ENCODE peak calls at places on chromosomes 5 and 9, in nine cellular contexts. O is type B pancreatic cell; J is colonic mucosa; W is adrenal gland; Y is stimulated activated CD4-positive, alpha-beta T cell treated with anti-CD3 and anti-CD28 coated beads, TNF-alpha, amount 100 ng/mL, for 4 hours; A is HS-27A; T is stimulated activated CD8-positive, alpha-beta memory T cell treated with anti-CD3 and anti-CD28 coated beads, Interleukin-7, amount 100 ng/mL, for 1 hour; M is H54; F is ascending aorta. N is an unnamed sample.
A peak's percentile ranks its signal among the peaks of the same experiment; 100 is the strongest.

GRCh38 chr5:122377023-122377422 is 65.0 kb downstream of the SNCAIP start:
- DNase-seq in F (no peak), Y (no peak), M (no peak), W (no peak), O (no peak), T (no peak), J (no peak), A (no peak), N (no peak)

GRCh38 chr5:158028349-158028748 is 169.4 kb upstream of the CLINT1 start:
- DNase-seq in O (no peak), T (no peak), A (no peak), J (no peak), F (no peak), M (no peak), W (no peak), Y (no peak), N (no peak)

GRCh38 chr9:100474082-100474949 is 1.4 kb downstream of the TMEFF1 start:
- DNase-seq in Y (no peak), M (no peak), W (no peak), J (no peak), F (no peak), A (no peak), T (no peak), O (peak; percentile 71), N (peak; percentile 9)

GRCh38 chr9:89712285-89712684 is 107.5 kb downstream of the GADD45G start:
- DNase-seq in A (no peak), F (no peak), O (no peak), J (no peak), T (no peak), W (no peak), Y (no peak), M (no peak), N (no peak)

GRCh38 chr5:172910828-172911627 is 48.2 kb upstream of the RPL26L1 start:
- DNase-seq in F (peak; percentile 95), T (no peak), W (peak; percentile 98), O (no peak), M (no peak), Y (no peak), J (peak; percentile 50), A (no peak), N (peak; percentile 36)

GRCh38 chr5:36276864-36277263 is 24.8 kb downstream of the RANBP3L start:
- DNase-seq in W (no peak), Y (no peak), F (no peak), J (no peak), A (no peak), M (no peak), T (no peak), O (no peak), N (no peak)

GRCh38 chr5:140109050-140109817 is 4.7 kb upstream of the PURA start:
- DNase-seq in W (peak; percentile 35), M (no peak), O (no peak), Y (no peak), T (no peak), J (peak; percentile 38), A (no peak), F (no peak), N (no peak)

GRCh38 chr5:71937906-71938698 is 169.2 kb upstream of the MAP1B start:
- DNase-seq in A (no peak), O (no peak), J (no peak), T (no peak), F (no peak), M (no peak), Y (no peak), W (no peak), N (no peak)

GRCh38 chr5:87121315-87122170 is 146.1 kb upstream of the RASA1 start:
- DNase-seq in O (no peak), T (peak; percentile 11), M (no peak), Y (no peak), J (no peak), A (no peak), F (peak; percentile 78), W (peak; percentile 39), N (peak; percentile 88)

GRCh38 chr9:98536542-98537173 is 172.1 kb downstream of the GABBR2 start:
- DNase-seq in Y (no peak), W (peak; percentile 42), O (no peak), M (no peak), T (no peak), A (no peak), F (no peak), J (no peak), N (no peak)

GRCh38 chr9:121648799-121649198 is 2.6 kb upstream of the DAB2IP start:
- DNase-seq in Y (no peak), T (no peak), W (no peak), J (peak; percentile 56), O (peak; percentile 65), A (no peak), M (no peak), F (no peak), N (no peak)